ENCODE peak calls at places on chromosomes 1 and 21, in four cellular contexts. D is spleen, P is HFF-Myc, O is breast epithelium. I is an unnamed sample.

GRCh38 chr1:236341298-236341697 is 52.8 kb upstream of the EDARADD start:
- DNase-seq in D (no peak), P (no peak), O (no peak), I (no peak)

GRCh38 chr21:25573409-25574206 is 33.7 kb downstream of the MRPL39 start:
- DNase-seq in D (no peak), P (peak; percentile 92), O (no peak), I (peak; percentile 74)

GRCh38 chr1:41483960-41484844 is at the start of gene EDN2:
- DNase-seq in D (peak; percentile 70), P (no peak), O (peak; percentile 74), I (no peak)

GRCh38 chr1:104072915-104073371 is 323.2 kb downstream of the AMY1C start:
- DNase-seq in D (peak; percentile 53), P (no peak), O (no peak), I (no peak)

GRCh38 chr1:117570988-117571409 is 34.8 kb upstream of the TENT5C start:
- DNase-seq in D (no peak), P (no peak), O (peak; percentile 37), I (no peak)

GRCh38 chr1:181083842-181084605 is 4.5 kb upstream of the IER5 start:
- DNase-seq in D (peak; percentile 78), P (no peak), O (no peak), I (no peak)

GRCh38 chr1:41286992-41287391 is 44.9 kb upstream of the SCMH1 start:
- DNase-seq in D (no peak), P (no peak), O (no peak), I (no peak)

GRCh38 chr1:51736702-51737101 is 119.8 kb downstream of the OSBPL9 start:
- DNase-seq in D (no peak), P (no peak), O (no peak), I (peak; percentile 81)

GRCh38 chr1:69737527-69738176 is 169.9 kb downstream of the LRRC7 start:
- DNase-seq in D (no peak), P (peak; percentile 66), O (no peak), I (peak; percentile 79)

GRCh38 chr1:41493117-41493536 is 8.6 kb upstream of the EDN2 start:
- DNase-seq in D (no peak), P (peak; percentile 74), O (no peak), I (peak; percentile 29)

GRCh38 chr1:62954758-62955157 is 170.8 kb downstream of the ATG4C start:
- DNase-seq in D (no peak), P (peak; percentile 5), O (no peak), I (no peak)

GRCh38 chr1:10867138-10867721 is 70.8 kb upstream of the CASZ1 start:
- DNase-seq in D (peak; percentile 85), P (no peak), O (peak; percentile 31), I (no peak)

GRCh38 chr1:40798366-40799310 is 15.1 kb downstream of the KCNQ4 start:
- DNase-seq in D (no peak), P (no peak), O (no peak), I (no peak)

GRCh38 chr1:94819945-94820746 is at the start of gene SLC44A3:
- DNase-seq in D (peak; percentile 88), P (no peak), O (peak; percentile 37), I (peak; percentile 11)

GRCh38 chr1:186218661-186219352 is 156.2 kb downstream of the TPR start:
- DNase-seq in D (no peak), P (no peak), O (no peak), I (no peak)

GRCh38 chr1:20538227-20538626 is 14.1 kb upstream of the FAM43B start:
- DNase-seq in D (no peak), P (no peak), O (no peak), I (no peak)

GRCh38 chr1:184684285-184685077 is 70.2 kb downstream of the EDEM3 start:
- DNase-seq in D (no peak), P (no peak), O (no peak), I (no peak)

GRCh38 chr1:81756872-81757271 is 43.9 kb upstream of the ADGRL2 start:
- DNase-seq in D (no peak), P (no peak), O (no peak), I (peak; percentile 31)

GRCh38 chr1:20483833-20484525 is 2.0 kb downstream of the CAMK2N1 start:
- DNase-seq in D (no peak), P (no peak), O (no peak), I (no peak)

GRCh38 chr1:14055442-14056225 is 355.6 kb downstream of the PRDM2 start:
- DNase-seq in D (no peak), P (no peak), O (no peak), I (peak; percentile 48)

GRCh38 chr1:14049965-14050364 is 350.0 kb downstream of the PRDM2 start:
- DNase-seq in D (no peak), P (no peak), O (no peak), I (no peak)
- H3K4me3 ChIP-seq in D (no peak overlapping the region), P (no peak overlapping the region), O (no peak overlapping the region), I (no peak overlapping the region)

DNA sequence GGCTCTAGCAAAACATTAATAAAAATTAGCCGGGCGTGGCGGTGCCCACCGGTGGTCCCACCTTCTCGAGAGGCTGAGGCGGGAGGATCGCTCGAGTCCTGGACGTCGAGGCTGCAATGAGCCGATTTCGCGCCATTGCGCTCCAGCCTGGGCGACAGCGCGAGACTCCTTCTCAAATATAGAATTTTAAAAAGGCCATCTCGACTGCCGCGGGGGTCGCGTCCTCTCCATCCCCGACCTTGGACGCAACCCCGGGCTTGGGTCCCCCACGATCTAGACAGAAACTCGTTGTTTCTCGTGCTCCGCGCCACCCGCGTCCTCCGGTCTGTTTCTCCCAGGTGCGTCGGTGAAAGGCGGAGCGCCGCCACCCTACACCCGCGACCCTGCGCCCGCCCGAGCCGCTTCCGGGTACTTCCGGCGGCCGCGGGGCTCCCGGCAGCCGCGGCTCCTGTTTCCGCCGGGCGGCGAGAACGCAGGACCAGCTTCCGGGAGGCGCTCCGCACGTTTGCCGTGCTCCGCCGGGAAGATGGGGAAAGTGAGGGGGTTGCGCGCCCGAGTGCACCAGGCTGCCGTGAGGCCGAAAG is at the start of gene SLX9:
- DNase-seq in D (peak; percentile 95), P (peak; percentile 24), O (peak; percentile 58), I (peak; percentile 36)
- TF ChIP-seq CTCF in D (no peak), P (no peak), O (no peak), I (no peak)

GRCh38 chr1:108540977-108541376 is 18.9 kb upstream of the EEIG2 start:
- DNase-seq in D (no peak), P (no peak), O (no peak), I (no peak)

GRCh38 chr1:108534748-108535147 is 25.2 kb upstream of the EEIG2 start:
- DNase-seq in D (no peak), P (no peak), O (no peak), I (no peak)

GRCh38 chr1:108541856-108542255 is 18.0 kb upstream of the EEIG2 start:
- DNase-seq in D (no peak), P (no peak), O (no peak), I (no peak)

GRCh38 chr1:108533351-108534083 is 26.4 kb upstream of the EEIG2 start:
- DNase-seq in D (no peak), P (no peak), O (peak; percentile 41), I (no peak)

GRCh38 chr1:108537976-108538375 is 21.9 kb upstream of the EEIG2 start:
- DNase-seq in D (no peak), P (no peak), O (no peak), I (no peak)
- H3K4me3 ChIP-seq in D (no peak overlapping the region), P (no peak overlapping the region), O (no peak overlapping the region), I (no peak overlapping the region)

DNA sequence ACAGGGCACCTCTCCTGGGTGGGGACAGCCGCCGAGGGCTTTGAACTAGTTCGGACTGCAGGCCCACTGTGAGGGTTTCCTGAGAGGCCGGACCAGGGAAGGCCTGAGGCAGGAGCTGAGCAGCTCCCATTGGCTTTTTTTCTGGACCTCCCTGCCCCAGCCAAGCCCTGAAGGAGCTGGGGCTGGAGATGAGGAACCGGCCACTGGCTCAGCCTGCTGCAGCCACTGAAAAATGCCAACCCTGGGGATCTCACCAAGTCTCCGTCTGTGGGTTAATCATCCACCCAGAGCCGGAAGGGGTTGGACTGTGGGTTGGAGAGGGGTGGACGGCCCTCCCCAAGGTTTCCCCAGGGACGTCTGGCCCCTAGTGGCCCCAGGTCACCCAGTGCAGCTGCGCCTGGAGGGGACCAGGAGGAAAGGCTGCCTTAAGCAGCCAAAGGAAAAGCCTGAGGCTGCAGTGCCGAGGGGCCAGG is 2.5 kb downstream of the VWA1 start:
- DNase-seq in D (no peak), P (no peak), O (no peak), I (no peak)
- TF ChIP-seq CTCF in D (no peak), P (no peak), O (no peak), I (no peak)